ENCODE peak calls at places on chromosome X, in nine cellular contexts. V is OCI-LY7, J is AG09309, U is fibroblast of lung, H is astrocyte of the cerebellum, N is cardiac muscle cell, M is H1, T is brain microvascular endothelial cell, K is thoracic aorta. Q is an unnamed sample.

GRCh38 chrX:39618178-39618577 is 479.6 kb downstream of the BCOR start:
- DNase-seq in T (no peak), U (no peak), M (no peak), H (no peak), N (no peak), J (no peak), V (no peak), K (no peak), Q (no peak)

GRCh38 chrX:101417981-101418841 is 10.2 kb downstream of the HNRNPH2 start:
- DNase-seq in J (no peak), U (peak; percentile 42), H (no peak), M (no peak), K (no peak), N (peak; percentile 85), T (no peak), V (no peak), Q (peak; percentile 50)

GRCh38 chrX:19747672-19748610 is 139.5 kb downstream of the SH3KBP1 start:
- DNase-seq in V (peak; percentile 83), H (no peak), T (no peak), J (no peak), K (no peak), N (no peak), U (no peak), M (no peak), Q (peak; percentile 75)

GRCh38 chrX:11321986-11322385 is 28.8 kb downstream of the AMELX start:
- DNase-seq in U (no peak), V (no peak), K (no peak), M (no peak), H (no peak), T (no peak), J (no peak), N (no peak), Q (no peak)

GRCh38 chrX:19956923-19957322 is 33.9 kb downstream of the BCLAF3 start:
- DNase-seq in U (peak; percentile 59), N (no peak), H (peak; percentile 33), V (no peak), K (no peak), J (peak; percentile 2), T (no peak), M (no peak), Q (no peak)

GRCh38 chrX:17459596-17459995 is 84.6 kb downstream of the NHS start:
- DNase-seq in H (peak; percentile 43), M (no peak), K (no peak), V (no peak), N (no peak), T (peak; percentile 27), U (peak; percentile 84), J (peak; percentile 37), Q (no peak)

GRCh38 chrX:8748855-8749254 is 16.9 kb upstream of the ANOS1 start:
- DNase-seq in M (no peak), N (peak; percentile 61), U (peak; percentile 22), K (no peak), T (peak; percentile 22), V (peak; percentile 6), J (no peak), H (no peak), Q (no peak)

GRCh38 chrX:129833153-129834004 is 10.3 kb downstream of the ZDHHC9 start:
- DNase-seq in M (no peak), T (peak; percentile 47), U (peak; percentile 76), V (no peak), N (no peak), J (no peak), K (no peak), H (peak; percentile 48), Q (no peak)

GRCh38 chrX:155612312-155613224 is at the start of gene TMLHE:
- DNase-seq in H (peak; percentile 3), U (peak; percentile 57), M (no peak), J (peak; percentile 13), N (peak; percentile 62), K (peak; percentile 2), T (peak; percentile 22), V (peak; percentile 43), Q (peak; percentile 71)

GRCh38 chrX:133365886-133366611 is 49.2 kb downstream of the GPC4 start:
- DNase-seq in U (peak; percentile 82), M (no peak), T (no peak), J (no peak), K (no peak), V (no peak), H (no peak), N (no peak), Q (no peak)

GRCh38 chrX:24668111-24668510 is 21.0 kb upstream of the PCYT1B start:
- DNase-seq in M (no peak), T (no peak), K (no peak), N (peak; percentile 72), V (no peak), J (no peak), U (peak; percentile 21), H (no peak), Q (no peak)

GRCh38 chrX:69389221-69389620 is 114.9 kb upstream of the NALF2 start:
- DNase-seq in V (no peak), K (no peak), U (no peak), T (no peak), H (no peak), N (no peak), M (no peak), J (no peak), Q (no peak)

DNA sequence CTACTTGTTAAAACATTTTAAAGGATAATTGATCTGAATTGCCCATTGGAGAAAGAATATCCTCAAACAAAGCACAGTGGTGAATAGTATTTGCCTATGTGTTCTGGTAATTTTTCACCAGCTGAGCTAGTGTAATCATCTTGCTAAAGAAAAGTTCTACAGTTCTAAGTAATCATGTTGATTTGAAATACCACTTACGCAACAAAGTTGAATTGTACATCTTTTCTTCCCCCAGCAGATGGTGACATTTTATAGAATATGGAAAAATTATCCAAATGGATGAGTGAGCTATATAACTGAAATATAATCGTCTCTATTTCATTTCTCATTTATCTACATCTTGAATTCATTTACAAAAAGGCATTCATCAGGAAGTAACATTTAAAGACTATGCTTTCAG is 9.7 kb upstream of the ZNF674 start:
- DNase-seq in H (no peak), M (no peak), U (no peak), J (no peak), K (no peak), N (no peak), T (no peak), V (no peak), Q (no peak)
- TF ChIP-seq CTCF in H (no peak), M (no peak), U (no peak), J (no peak), K (peak; percentile 15), N (peak; percentile 27), T (no peak), V (peak; percentile 58), Q (no peak)

DNA sequence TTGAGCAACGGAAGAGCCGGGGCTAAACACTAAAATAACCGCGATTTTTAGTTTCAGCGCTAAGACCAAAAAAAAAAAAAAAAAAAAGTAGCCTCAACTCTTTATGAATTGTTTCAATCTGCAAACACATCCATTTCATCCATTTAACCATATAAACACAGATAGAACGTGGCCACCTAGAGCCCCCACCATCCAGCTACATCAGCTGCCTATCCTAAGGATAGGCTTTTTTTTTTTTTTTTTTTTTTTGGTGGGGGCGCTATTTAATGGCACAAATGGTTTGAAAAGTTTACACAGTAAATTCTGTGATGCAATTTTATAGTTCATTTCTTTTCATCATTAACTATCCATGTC is 492 bp upstream of the HDAC8 start:
- DNase-seq in V (no peak), M (no peak), J (no peak), U (no peak), H (no peak), K (no peak), N (no peak), T (no peak), Q (no peak)
- H3K4me3 ChIP-seq in V (peak overlapping the region; percentile 84), M (peak overlapping the region; percentile 75), J (peak overlapping the region; percentile 17), U (peak overlapping the region; percentile 78), H (peak overlapping the region; percentile 63), K (peak overlapping the region; percentile 86), N (peak overlapping the region; percentile 44), T (peak overlapping the region; percentile 73), Q (peak overlapping the region; percentile 69)

GRCh38 chrX:138150709-138151108 is 560.8 kb downstream of the FGF13 start:
- DNase-seq in T (no peak), K (no peak), J (no peak), V (peak; percentile 7), N (no peak), U (no peak), H (no peak), M (no peak), Q (no peak)
- TF ChIP-seq CTCF in T (no peak), K (no peak), J (no peak), V (peak; percentile 53), N (no peak), U (no peak), H (no peak), M (no peak), Q (peak; percentile 17)

GRCh38 chrX:153922286-153922573 is 3.8 kb downstream of the ARHGAP4 start:
- DNase-seq in J (no peak), U (no peak), M (no peak), V (no peak), K (no peak), N (no peak), T (no peak), H (no peak), Q (no peak)
- H3K4me3 ChIP-seq in J (no peak overlapping the region), U (no peak overlapping the region), M (no peak overlapping the region), V (no peak overlapping the region), K (no peak overlapping the region), N (no peak overlapping the region), T (no peak overlapping the region), H (no peak overlapping the region), Q (no peak overlapping the region)

GRCh38 chrX:119887721-119888425 is 7.8 kb upstream of the AKAP14 start:
- DNase-seq in N (peak; percentile 65), V (peak; percentile 60), T (peak; percentile 29), M (peak; percentile 53), K (no peak), U (peak; percentile 51), J (no peak), H (no peak), Q (peak; percentile 46)
- TF ChIP-seq CTCF in N (peak; percentile 67), V (peak; percentile 64), T (peak; percentile 76), M (peak; percentile 80), K (peak; percentile 10), U (peak; percentile 42), J (peak; percentile 57), H (peak; percentile 62), Q (no peak)